ENCODE peak calls at places on chromosome 16, in eight cellular contexts. V, Z, K, L, W, R, J and P are unnamed samples.

GRCh38 chr16:70610273-70611223 is 35.8 kb upstream of the IL34 start:
- DNase-seq in J (no peak), R (no peak), K (no peak), V (no peak), L (no peak), W (no peak), Z (no peak), P (no peak)

GRCh38 chr16:75218256-75219076 is at the start of gene CTRB1:
- DNase-seq in L (no peak), W (no peak), V (no peak), R (no peak), J (no peak), Z (no peak), K (no peak), P (no peak)

GRCh38 chr16:424623-425081 is 797 bp upstream of the RAB11FIP3 start:
- DNase-seq in L (no peak), V (peak), K (peak), Z (peak), W (peak), J (no peak), R (no peak), P (no peak)

GRCh38 chr16:931651-932500 is 38.9 kb downstream of the LMF1 start:
- DNase-seq in W (no peak), K (no peak), V (no peak), J (no peak), R (no peak), L (no peak), Z (no peak), P (no peak)

GRCh38 chr16:29154100-29154499 is 169.2 kb downstream of the LAT start:
- DNase-seq in K (no peak), Z (no peak), R (no peak), V (no peak), W (no peak), J (no peak), L (no peak), P (no peak)

GRCh38 chr16:73172621-73173312 is 124.8 kb upstream of the ZFHX3 start:
- DNase-seq in V (peak), W (no peak), K (peak), Z (peak), R (no peak), J (no peak), L (no peak), P (no peak)

GRCh38 chr16:68506331-68507053 is 32.6 kb upstream of the ZFP90 start:
- DNase-seq in K (no peak), V (no peak), R (no peak), W (no peak), J (no peak), Z (peak), L (no peak), P (no peak)

GRCh38 chr16:66289051-66289680 is 77.3 kb upstream of the CDH5 start:
- DNase-seq in L (no peak), J (no peak), R (no peak), Z (no peak), K (no peak), V (no peak), W (peak), P (no peak)

GRCh38 chr16:15980329-15980728 is 30.9 kb downstream of the ABCC1 start:
- DNase-seq in J (no peak), Z (no peak), W (no peak), V (no peak), K (no peak), R (no peak), L (no peak), P (no peak)

GRCh38 chr16:57216968-57217367 is 28.1 kb upstream of the ARL2BP start:
- DNase-seq in J (no peak), K (no peak), L (no peak), W (no peak), Z (no peak), R (peak), V (no peak), P (no peak)

GRCh38 chr16:19911204-19911603 is 26.6 kb upstream of the GPRC5B start:
- DNase-seq in Z (no peak), V (no peak), L (no peak), W (no peak), R (no peak), J (no peak), K (no peak), P (no peak)

GRCh38 chr16:27515874-27516353 is 33.8 kb downstream of the GTF3C1 start:
- DNase-seq in Z (peak), L (no peak), K (peak), W (no peak), V (no peak), R (peak), J (peak), P (peak)

GRCh38 chr16:66911112-66911511 is 7.6 kb downstream of the CDH16 start:
- DNase-seq in K (no peak), W (no peak), Z (no peak), L (no peak), V (no peak), R (no peak), J (no peak), P (no peak)

GRCh38 chr16:4686497-4687210 is 6.7 kb upstream of the NUDT16L1 start:
- DNase-seq in L (no peak), Z (no peak), J (no peak), V (no peak), R (no peak), W (no peak), K (no peak), P (no peak)